ENCODE peak calls at places on chromosome 10, in five cellular contexts. C is stomach, R is tibial nerve, V is A549, G is suprapubic skin. Z is an unnamed sample.

GRCh38 chr10:13593560-13593959 is 6.8 kb downstream of the PRPF18 start:
- DNase-seq in C (no peak), R (no peak), V (no peak), G (no peak), Z (no peak)

GRCh38 chr10:44998146-44998631 is 2.5 kb upstream of the ZNF22 start:
- DNase-seq in C (no peak), R (peak), V (no peak), G (no peak), Z (peak)

GRCh38 chr10:22505923-22506685 is 160.8 kb downstream of the SPAG6 start:
- DNase-seq in C (peak), R (no peak), V (no peak), G (no peak), Z (no peak)

GRCh38 chr10:100779329-100779728 is 33.9 kb downstream of the PAX2 start:
- DNase-seq in C (no peak), R (no peak), V (no peak), G (no peak), Z (peak)

GRCh38 chr10:97914837-97915211 is 65.2 kb downstream of the GOLGA7B start:
- DNase-seq in C (peak), R (peak), V (peak), G (peak), Z (peak)

GRCh38 chr10:75399461-75400162 is 2.0 kb downstream of the ZNF503 start:
- DNase-seq in C (peak), R (peak), V (peak), G (peak), Z (peak)

GRCh38 chr10:132520147-132520811 is 17.3 kb upstream of the INPP5A start:
- DNase-seq in C (peak), R (peak), V (no peak), G (peak), Z (peak)

GRCh38 chr10:95475827-95476481 is 85.2 kb downstream of the SORBS1 start:
- DNase-seq in C (peak), R (no peak), V (no peak), G (no peak), Z (no peak)

GRCh38 chr10:99519690-99520039 is 13.1 kb upstream of the NKX2-3 start:
- DNase-seq in C (no peak), R (no peak), V (no peak), G (no peak), Z (no peak)

GRCh38 chr10:70584941-70585544 is 17.5 kb downstream of the PRF1 start:
- DNase-seq in C (no peak), R (no peak), V (no peak), G (peak), Z (peak)

GRCh38 chr10:62681211-62681940 is 123.1 kb upstream of the ADO start:
- DNase-seq in C (peak), R (no peak), V (no peak), G (no peak), Z (no peak)

GRCh38 chr10:73092830-73093229 is 3.8 kb downstream of the P4HA1 start:
- DNase-seq in C (no peak), R (no peak), V (no peak), G (no peak), Z (no peak)

GRCh38 chr10:122154733-122155366 is 116.2 kb upstream of the BTBD16 start:
- DNase-seq in C (no peak), R (peak), V (no peak), G (no peak), Z (peak)

GRCh38 chr10:22620140-22620857 is 94.1 kb downstream of the PIP4K2A start:
- DNase-seq in C (peak), R (peak), V (peak), G (peak), Z (peak)

GRCh38 chr10:128042131-128042610 is 84.1 kb downstream of the MKI67 start:
- DNase-seq in C (no peak), R (no peak), V (no peak), G (no peak), Z (peak)

GRCh38 chr10:131789516-131789915 is 111.3 kb upstream of the PPP2R2D start:
- DNase-seq in C (peak), R (no peak), V (no peak), G (peak), Z (peak)

GRCh38 chr10:73576178-73576889 is 14.8 kb downstream of the USP54 start:
- DNase-seq in C (peak), R (peak), V (peak), G (no peak), Z (peak)

GRCh38 chr10:78686444-78687060 is 382.2 kb upstream of the ZMIZ1 start:
- DNase-seq in C (no peak), R (no peak), V (no peak), G (no peak), Z (no peak)

GRCh38 chr10:78687616-78688015 is 381.1 kb upstream of the ZMIZ1 start:
- DNase-seq in C (no peak), R (no peak), V (no peak), G (no peak), Z (no peak)

GRCh38 chr10:78685466-78686163 is 383.2 kb upstream of the ZMIZ1 start:
- DNase-seq in C (no peak), R (no peak), V (peak), G (no peak), Z (no peak)

GRCh38 chr10:78688221-78688944 is 380.4 kb upstream of the ZMIZ1 start:
- DNase-seq in C (no peak), R (no peak), V (no peak), G (no peak), Z (no peak)

GRCh38 chr10:78684954-78685353 is 383.8 kb upstream of the ZMIZ1 start:
- DNase-seq in C (no peak), R (no peak), V (no peak), G (no peak), Z (no peak)
- TF ChIP-seq EP300 in C (no peak), R (no peak), V (no peak), G (no peak), Z (no peak)

GRCh38 chr10:93600861-93601773 is at the start of gene RBP4:
- DNase-seq in C (no peak), R (peak), V (peak), G (no peak), Z (no peak)
- TF ChIP-seq POLR2A in C (no peak), R (no peak), V (no peak), G (no peak), Z (no peak)

GRCh38 chr10:5987747-5988146 is 10.4 kb upstream of the IL15RA start:
- DNase-seq in C (no peak), R (no peak), V (no peak), G (no peak), Z (peak)
- TF ChIP-seq EP300 in C (no peak), R (no peak), V (no peak), G (no peak), Z (no peak)

GRCh38 chr10:69318087-69318996 is 40.0 kb downstream of the HK1 start:
- DNase-seq in C (peak), R (peak), V (peak), G (peak), Z (peak)
- TF ChIP-seq POLR2A in C (peak), R (peak), V (peak), G (peak), Z (peak)

DNA sequence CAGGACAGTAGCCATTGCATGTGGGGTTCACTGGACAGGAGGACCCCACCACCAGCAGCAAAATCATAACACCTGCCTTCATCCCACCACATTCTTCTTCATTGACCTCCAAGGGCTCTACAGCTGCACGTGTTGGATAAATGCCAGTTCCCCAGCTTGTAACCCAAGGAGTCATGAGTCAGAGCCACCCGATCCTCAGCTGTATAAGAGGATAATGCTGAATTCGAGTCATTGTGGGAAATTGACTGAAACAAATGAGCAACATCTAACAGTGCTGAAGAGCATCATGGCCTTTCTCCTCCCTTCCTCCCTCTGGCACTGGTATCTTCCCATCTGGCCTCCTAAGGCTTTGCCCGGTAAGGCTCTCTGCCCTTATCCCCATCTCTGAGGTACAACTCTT is 720.3 kb downstream of the GRID1 start:
- DNase-seq in C (no peak), R (no peak), V (peak), G (no peak), Z (no peak)
- TF ChIP-seq EP300 in C (no peak), R (no peak), V (no peak), G (no peak), Z (no peak)

GRCh38 chr10:1281402-1281782 is 225.2 kb downstream of the WDR37 start:
- DNase-seq in C (no peak), R (no peak), V (no peak), G (no peak), Z (no peak)
- TF ChIP-seq POLR2A in C (no peak), R (no peak), V (no peak), G (no peak), Z (no peak)

DNA sequence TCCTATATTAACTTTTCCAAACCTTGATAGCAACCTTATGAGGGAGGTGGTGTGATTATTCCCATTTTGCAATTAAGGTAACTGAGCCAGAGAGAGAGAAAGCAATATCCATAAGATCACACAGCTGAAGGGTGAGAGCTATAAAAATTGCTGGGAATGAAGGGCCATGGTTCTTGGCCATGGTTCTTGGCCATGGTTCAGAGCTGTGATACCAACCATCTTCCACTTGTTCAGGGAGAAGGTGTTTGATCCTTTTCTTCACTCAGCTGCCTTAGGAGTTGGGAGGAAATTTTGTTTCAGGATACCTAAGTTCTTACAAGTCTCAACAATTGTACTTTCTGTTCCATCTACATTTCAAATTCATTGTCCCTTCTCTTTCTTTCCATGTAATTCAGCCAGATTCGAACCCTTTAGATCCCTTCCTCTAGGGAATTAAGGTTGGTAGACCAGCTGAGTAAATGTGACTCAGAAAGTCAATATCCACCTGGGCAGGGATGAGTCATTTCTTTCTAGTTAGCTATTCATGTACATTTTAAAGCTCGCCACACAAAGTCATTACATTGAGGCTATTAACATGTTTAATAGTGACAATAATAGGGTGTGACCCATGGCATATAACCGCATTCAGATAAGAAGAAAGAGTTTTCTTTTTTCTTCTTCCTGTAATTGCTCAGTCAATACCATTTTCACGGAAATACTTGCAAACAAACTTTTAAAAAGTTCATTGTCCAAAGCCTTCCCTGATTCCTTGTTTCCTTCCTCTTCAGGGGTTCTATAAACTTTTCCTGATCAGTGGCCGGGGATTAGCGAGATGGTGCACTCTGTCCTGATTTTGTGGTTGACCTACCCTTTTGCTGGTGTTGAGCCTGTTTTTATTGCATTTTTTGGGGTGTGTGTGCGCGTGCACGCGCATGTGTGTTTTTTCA is 143.4 kb downstream of the TCF7L2 start:
- DNase-seq in C (no peak), R (no peak), V (peak), G (peak), Z (no peak)
- TF ChIP-seq EP300 in C (no peak), R (no peak), V (peak), G (no peak), Z (no peak)

DNA sequence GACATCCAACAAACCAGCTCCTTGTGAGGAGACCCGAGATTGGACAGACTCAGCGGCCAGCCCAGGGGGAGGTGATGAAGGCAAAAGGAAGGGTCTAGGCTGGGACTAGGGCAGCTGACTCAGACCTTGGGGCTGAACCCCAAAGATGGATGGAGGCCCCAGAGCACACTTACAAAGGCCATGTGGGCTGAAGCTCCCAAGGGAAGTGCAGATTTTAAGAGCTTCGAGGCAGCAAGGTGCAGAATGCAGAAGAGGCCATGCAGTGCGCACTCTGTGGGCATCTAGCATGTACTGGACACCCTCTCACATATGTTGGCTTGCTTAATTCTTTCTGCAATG is 11.8 kb downstream of the WDFY4 start:
- DNase-seq in C (no peak), R (no peak), V (no peak), G (no peak), Z (no peak)
- TF ChIP-seq POLR2A in C (no peak), R (no peak), V (no peak), G (no peak), Z (no peak)

GRCh38 chr10:43591303-43591904 is 14.8 kb upstream of the ZNF485 start:
- DNase-seq in C (no peak), R (no peak), V (no peak), G (no peak), Z (no peak)

GRCh38 chr10:43598447-43598846 is 7.8 kb upstream of the ZNF485 start:
- DNase-seq in C (no peak), R (no peak), V (no peak), G (no peak), Z (peak)

GRCh38 chr10:43596546-43596945 is 9.7 kb upstream of the ZNF485 start:
- DNase-seq in C (no peak), R (no peak), V (no peak), G (no peak), Z (no peak)

GRCh38 chr10:43595739-43596298 is 10.4 kb upstream of the ZNF485 start:
- DNase-seq in C (no peak), R (no peak), V (no peak), G (no peak), Z (no peak)

DNA sequence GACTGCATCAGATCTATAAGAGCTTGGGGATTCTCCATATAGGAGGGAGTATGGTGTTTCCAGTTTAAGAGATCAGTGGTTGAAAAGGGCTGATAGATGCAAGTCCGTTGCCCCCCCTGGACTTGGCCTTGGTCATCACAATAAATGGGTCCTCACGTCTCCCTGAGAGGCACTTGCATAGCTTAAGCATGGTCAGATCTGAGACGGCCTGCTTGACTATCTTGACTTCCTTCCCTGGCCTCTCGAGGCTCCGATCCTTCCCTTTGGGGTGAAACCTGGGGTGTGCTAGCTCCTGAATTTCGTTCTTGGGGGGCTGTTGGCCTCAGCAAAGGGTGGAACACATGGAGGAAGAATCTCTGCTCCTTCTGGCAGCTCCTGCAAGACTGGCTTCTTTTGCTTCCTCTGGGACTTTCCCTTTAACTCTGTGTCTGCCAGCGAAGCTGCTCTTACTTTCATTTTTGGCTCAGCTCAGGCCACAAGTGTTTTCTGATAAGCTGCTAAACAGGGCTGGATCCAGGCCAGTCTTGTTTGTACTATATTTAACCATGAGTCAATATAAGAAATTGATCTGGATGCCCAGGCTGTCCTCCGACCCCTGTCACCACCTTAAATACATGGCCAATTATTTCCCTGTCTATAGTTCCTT is 11.2 kb upstream of the ZNF485 start:
- DNase-seq in C (peak), R (no peak), V (no peak), G (no peak), Z (no peak)
- TF ChIP-seq EP300 in C (no peak), R (no peak), V (no peak), G (no peak), Z (no peak)

Z was measured in sigmoid colon.